ENCODE peak calls at places on chromosomes 6 and 20, in eight cellular contexts. I is GM13977, U is AG04449, Y is choroid plexus epithelial cell, N is mucosa of descending colon, B is fibroblast of mammary gland, S is lung, C is AG09309. F is an unnamed sample.

GRCh38 chr6:112296122-112296521 is 41.8 kb upstream of the LAMA4 start:
- DNase-seq in Y (peak), U (no peak), N (no peak), S (no peak), C (no peak), I (no peak), B (peak), F (no peak)

GRCh38 chr6:34684919-34685318 is 11.6 kb downstream of the ILRUN start:
- DNase-seq in I (no peak), C (no peak), U (no peak), N (no peak), B (no peak), Y (no peak), S (no peak), F (no peak)

GRCh38 chr6:34992353-34992752 is 103.3 kb downstream of the ANKS1A start:
- DNase-seq in U (no peak), Y (no peak), N (no peak), B (no peak), S (no peak), C (no peak), I (no peak), F (no peak)

GRCh38 chr6:156557269-156557885 is 219.8 kb upstream of the ARID1B start:
- DNase-seq in S (no peak), U (no peak), Y (peak), I (peak), C (no peak), N (peak), B (no peak), F (no peak)

GRCh38 chr6:29708432-29709177 is 14.6 kb upstream of the HLA-F start:
- DNase-seq in I (no peak), C (no peak), B (no peak), N (peak), S (no peak), Y (no peak), U (no peak), F (no peak)

GRCh38 chr6:89944826-89945407 is 50.6 kb downstream of the GJA10 start:
- DNase-seq in C (no peak), U (no peak), N (no peak), I (no peak), B (peak), S (no peak), Y (peak), F (no peak)

GRCh38 chr6:151075527-151075926 is 164.2 kb upstream of the AKAP12 start:
- DNase-seq in Y (peak), I (no peak), B (peak), N (no peak), C (no peak), U (no peak), S (no peak), F (peak)

GRCh38 chr6:14274552-14275492 is 157.2 kb downstream of the CD83 start:
- DNase-seq in Y (no peak), S (no peak), I (no peak), U (no peak), B (no peak), C (no peak), N (no peak), F (no peak)

GRCh38 chr6:42200035-42200434 is 5.3 kb upstream of the GUCA1B start:
- DNase-seq in C (peak), S (no peak), Y (peak), N (peak), I (no peak), B (peak), U (peak), F (no peak)

GRCh38 chr20:33812673-33813462 is 1.7 kb downstream of the CHMP4B start:
- DNase-seq in Y (peak), C (no peak), N (peak), B (peak), S (no peak), U (no peak), I (no peak), F (no peak)

GRCh38 chr20:32641464-32641863 is 32.3 kb downstream of the C20orf203 start:
- DNase-seq in I (no peak), C (no peak), B (no peak), U (no peak), Y (no peak), N (no peak), S (no peak), F (no peak)

GRCh38 chr6:10429638-10430427 is 15.0 kb upstream of the TFAP2A start:
- DNase-seq in U (no peak), N (peak), C (no peak), Y (peak), I (peak), B (peak), S (no peak), F (no peak)

GRCh38 chr6:130467146-130467545 is 101.3 kb downstream of the TMEM200A start:
- DNase-seq in S (no peak), N (no peak), C (no peak), B (no peak), Y (no peak), U (no peak), I (no peak), F (no peak)

GRCh38 chr6:113908801-113909200 is 51.7 kb downstream of the MARCKS start:
- DNase-seq in B (no peak), Y (peak), U (no peak), S (no peak), N (no peak), C (no peak), I (no peak), F (no peak)

GRCh38 chr6:166542580-166542912 is 43.9 kb downstream of the RAMACL start:
- DNase-seq in S (peak), I (no peak), Y (no peak), B (no peak), U (no peak), C (no peak), N (peak), F (no peak)

GRCh38 chr6:29968130-29968529 is 25.8 kb downstream of the HLA-A start:
- DNase-seq in I (no peak), S (no peak), C (no peak), N (no peak), U (no peak), B (peak), Y (peak), F (peak)

GRCh38 chr20:59082077-59082740 is 39.6 kb upstream of the PRELID3B start:
- DNase-seq in C (no peak), U (peak), B (peak), S (no peak), I (no peak), N (peak), Y (peak), F (peak)

GRCh38 chr6:113936093-113936934 is 34.6 kb downstream of the HDAC2 start:
- DNase-seq in S (no peak), C (peak), I (peak), B (peak), U (peak), Y (peak), N (peak), F (no peak)

GRCh38 chr20:32203556-32204484 is 3.7 kb downstream of the PLAGL2 start:
- DNase-seq in U (no peak), S (no peak), Y (peak), I (peak), N (peak), B (peak), C (no peak), F (no peak)

GRCh38 chr6:134666174-134666573 is 283.7 kb downstream of the ALDH8A1 start:
- DNase-seq in N (no peak), B (no peak), I (no peak), S (no peak), U (no peak), Y (no peak), C (no peak), F (no peak)

GRCh38 chr20:1894951-1895673 is at the start of gene SIRPA:
- DNase-seq in U (no peak), C (no peak), Y (peak), N (peak), B (peak), S (peak), I (peak), F (peak)

GRCh38 chr6:12137480-12137879 is 125.4 kb downstream of the HIVEP1 start:
- DNase-seq in Y (peak), C (peak), N (peak), U (peak), B (peak), S (peak), I (no peak), F (no peak)

GRCh38 chr6:114058435-114058834 is 87.5 kb upstream of the HDAC2 start:
- DNase-seq in C (no peak), U (no peak), Y (no peak), I (no peak), S (no peak), N (no peak), B (no peak), F (no peak)

GRCh38 chr6:142886431-142887170 is 58.4 kb downstream of the HIVEP2 start:
- DNase-seq in I (no peak), S (no peak), B (peak), N (peak), U (no peak), C (no peak), Y (peak), F (peak)

GRCh38 chr6:71496018-71496800 is 207.6 kb downstream of the OGFRL1 start:
- DNase-seq in S (no peak), B (no peak), N (peak), C (no peak), Y (peak), I (peak), U (no peak), F (no peak)

GRCh38 chr20:46974669-46975434 is 80.2 kb downstream of the EYA2 start:
- DNase-seq in U (no peak), B (no peak), S (no peak), Y (no peak), I (no peak), C (no peak), N (no peak), F (no peak)

GRCh38 chr6:155260686-155261085 is 3.1 kb upstream of the CLDN20 start:
- DNase-seq in C (no peak), Y (no peak), S (no peak), U (no peak), B (no peak), N (no peak), I (no peak), F (no peak)

GRCh38 chr6:123118811-123119210 is 122.8 kb downstream of the CLVS2 start:
- DNase-seq in I (no peak), Y (no peak), S (no peak), N (no peak), U (no peak), C (no peak), B (no peak), F (no peak)

GRCh38 chr6:138499303-138499991 is at the start of gene NHSL1:
- DNase-seq in C (no peak), B (no peak), N (peak), S (no peak), U (no peak), I (peak), Y (no peak), F (no peak)

GRCh38 chr6:169337881-169338445 is 84.3 kb upstream of the THBS2 start:
- DNase-seq in Y (no peak), C (no peak), I (no peak), U (no peak), N (no peak), B (peak), S (no peak), F (no peak)

GRCh38 chr20:44020406-44021148 is 105.9 kb downstream of the TOX2 start:
- DNase-seq in B (no peak), N (no peak), C (no peak), Y (peak), U (no peak), S (no peak), I (no peak), F (no peak)

GRCh38 chr6:20092071-20092566 is 120.2 kb downstream of the MBOAT1 start:
- DNase-seq in I (no peak), B (peak), U (peak), S (no peak), Y (peak), N (peak), C (peak), F (no peak)

GRCh38 chr20:44392776-44393607 is 37.5 kb downstream of the HNF4A start:
- DNase-seq in B (no peak), I (no peak), C (no peak), Y (no peak), S (no peak), N (peak), U (no peak), F (no peak)

GRCh38 chr6:85482206-85483040 is 32.5 kb downstream of the NT5E start:
- DNase-seq in S (no peak), N (no peak), B (peak), I (no peak), C (no peak), Y (no peak), U (no peak), F (no peak)

GRCh38 chr6:142786476-142786875 is 158.5 kb downstream of the HIVEP2 start:
- DNase-seq in I (no peak), Y (no peak), U (no peak), B (peak), N (no peak), C (no peak), S (no peak), F (no peak)

GRCh38 chr20:60137657-60138245 is 179.5 kb downstream of the CDH26 start:
- DNase-seq in I (no peak), U (no peak), S (no peak), N (peak), C (no peak), B (peak), Y (peak), F (no peak)

GRCh38 chr6:6003334-6004146 is 3.2 kb downstream of the NRN1 start:
- DNase-seq in B (peak), I (peak), U (no peak), N (no peak), S (no peak), Y (no peak), C (no peak), F (no peak)

GRCh38 chr20:36435799-36436541 is 105.3 kb upstream of the MYL9 start:
- DNase-seq in I (peak), N (peak), U (no peak), S (peak), B (peak), C (no peak), Y (peak), F (no peak)

DNA sequence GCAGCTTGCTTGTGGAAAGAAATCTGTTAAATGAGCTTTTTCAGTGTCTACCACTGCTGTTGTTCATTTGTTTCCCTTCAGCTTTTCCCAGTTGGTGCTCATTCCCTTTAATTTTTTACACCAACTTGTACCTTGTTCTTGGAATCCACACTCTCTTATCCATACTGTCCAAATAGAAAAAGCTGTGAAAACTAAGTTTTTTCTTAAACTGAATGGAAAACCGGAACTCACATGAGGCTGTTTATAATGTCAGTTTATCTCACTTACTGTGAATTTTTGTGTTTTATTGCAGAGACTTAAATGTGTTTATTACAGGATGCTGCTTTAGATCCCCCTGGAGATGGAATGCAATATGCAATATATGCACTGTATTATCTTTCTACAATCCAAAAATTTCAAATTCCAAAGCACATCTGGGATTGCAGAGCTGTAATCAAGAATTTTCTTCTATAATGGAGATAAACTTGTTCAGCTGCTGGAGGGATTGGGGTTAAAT is 66.5 kb downstream of the MKKS start:
- DNase-seq in I (no peak), Y (no peak), N (no peak), C (no peak), S (no peak), B (no peak), U (no peak), F (no peak)
- TF ChIP-seq CTCF in I (no peak), Y (no peak), N (no peak), C (no peak), S (no peak), B (no peak), U (no peak), F (no peak)

GRCh38 chr6:91029211-91029610 is 442.3 kb upstream of the MAP3K7 start:
- DNase-seq in U (no peak), B (no peak), I (no peak), S (no peak), Y (no peak), N (no peak), C (no peak), F (no peak)

GRCh38 chr6:91031581-91031980 is 444.7 kb upstream of the MAP3K7 start:
- DNase-seq in B (no peak), S (no peak), C (no peak), I (no peak), N (no peak), U (no peak), Y (no peak), F (no peak)

DNA sequence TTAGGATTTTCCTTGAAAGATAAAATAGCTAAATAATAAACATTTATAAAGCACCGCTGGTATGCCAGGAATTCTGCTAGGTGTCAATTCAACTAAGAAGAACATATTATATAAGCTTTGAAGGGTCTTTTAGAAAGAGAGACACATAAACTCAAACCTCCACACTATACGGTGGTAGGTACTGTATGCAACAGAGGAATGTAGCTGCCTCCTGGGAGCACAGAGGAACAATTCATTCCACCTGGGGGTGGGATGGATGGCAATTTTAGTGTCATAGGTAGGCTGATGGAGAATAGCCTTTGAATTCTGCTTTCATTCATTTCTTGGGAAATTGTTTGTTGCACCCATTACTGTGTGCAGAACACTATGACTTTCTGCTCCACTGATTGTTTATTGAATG is 447.1 kb upstream of the MAP3K7 start:
- DNase-seq in S (no peak), N (no peak), U (no peak), Y (no peak), I (no peak), C (no peak), B (no peak), F (no peak)
- TF ChIP-seq CTCF in S (no peak), N (no peak), U (no peak), Y (no peak), I (no peak), C (no peak), B (no peak), F (no peak)

DNA sequence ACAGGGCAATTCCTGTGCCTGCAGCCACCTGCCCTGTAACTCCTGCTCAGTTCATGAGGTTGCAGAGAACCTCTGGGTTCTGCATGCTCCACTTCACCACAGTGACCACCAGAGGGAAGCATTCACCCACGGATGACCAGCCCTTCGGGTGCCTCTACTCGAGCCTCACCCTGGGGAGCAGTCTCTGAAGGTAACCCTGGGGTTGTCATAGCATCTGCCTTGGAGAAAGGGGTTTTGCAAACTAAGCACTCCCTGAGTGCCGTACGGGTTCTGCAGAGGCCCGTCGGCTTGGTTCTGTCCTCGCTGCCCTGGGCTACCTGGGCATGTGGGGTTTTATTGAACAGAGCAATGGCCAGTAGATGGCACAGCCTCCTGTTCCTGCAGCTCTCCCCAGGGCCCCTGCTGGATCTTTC is 10.2 kb upstream of the CST5 start:
- DNase-seq in U (no peak), S (peak), I (peak), Y (peak), N (peak), B (peak), C (peak), F (no peak)
- TF ChIP-seq CTCF in U (peak), S (peak), I (peak), Y (peak), N (peak), B (peak), C (peak), F (peak)

DNA sequence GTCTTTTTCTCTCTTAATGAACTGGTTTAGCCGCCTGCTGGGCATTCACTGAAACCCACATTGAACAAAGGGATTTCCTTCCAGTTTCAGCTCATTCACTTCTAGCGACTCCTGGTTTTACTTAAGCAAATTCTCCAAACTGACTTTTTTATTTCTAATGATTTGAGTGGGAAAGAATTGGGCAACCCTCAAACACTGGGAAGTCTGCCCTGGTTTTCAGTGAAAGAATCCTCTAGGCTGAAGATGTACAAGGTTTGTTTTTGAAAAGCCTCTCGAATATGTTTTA is 45.5 kb downstream of the PLAGL1 start:
- DNase-seq in Y (peak), N (no peak), B (peak), S (no peak), I (no peak), C (peak), U (peak), F (no peak)
- TF ChIP-seq CTCF in Y (peak), N (no peak), B (peak), S (no peak), I (no peak), C (peak), U (peak), F (peak)

GRCh38 chr6:86858970-86859369 is 78.4 kb upstream of the HTR1E start:
- DNase-seq in Y (no peak), C (no peak), S (no peak), U (no peak), I (no peak), B (no peak), N (no peak), F (no peak)

GRCh38 chr6:86856937-86857563 is 80.3 kb upstream of the HTR1E start:
- DNase-seq in S (no peak), N (peak), U (no peak), Y (peak), C (peak), B (peak), I (peak), F (peak)

DNA sequence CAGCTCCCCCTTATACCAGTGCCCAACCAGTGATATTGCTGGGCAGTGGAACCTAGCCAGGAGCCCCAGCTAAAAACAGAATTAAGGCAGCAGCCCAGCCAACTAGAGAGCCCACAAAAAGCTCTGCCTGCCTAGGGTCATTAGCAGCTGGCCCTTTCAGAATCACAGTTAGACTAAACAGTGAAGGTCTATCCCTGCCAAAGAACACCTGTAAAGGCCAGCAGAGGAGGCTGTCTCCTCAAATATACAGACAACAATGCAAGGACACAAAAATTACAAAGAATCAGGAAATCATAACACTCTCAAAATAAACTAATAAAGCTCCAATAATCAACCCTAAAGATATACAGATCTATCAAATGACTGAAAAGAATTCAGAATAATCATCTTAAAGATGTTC is 77.8 kb upstream of the HTR1E start:
- DNase-seq in Y (no peak), C (no peak), B (no peak), I (no peak), N (no peak), S (no peak), U (no peak), F (no peak)
- TF ChIP-seq CTCF in Y (no peak), C (no peak), B (no peak), I (peak), N (no peak), S (no peak), U (no peak), F (peak)

GRCh38 chr6:32195652-32195901 is 3.1 kb upstream of the GPSM3 start:
- DNase-seq in B (peak), N (peak), C (peak), U (peak), Y (peak), S (peak), I (no peak), F (peak)
- TF ChIP-seq CTCF in B (peak), N (peak), C (peak), U (peak), Y (peak), S (peak), I (peak), F (peak)

DNA sequence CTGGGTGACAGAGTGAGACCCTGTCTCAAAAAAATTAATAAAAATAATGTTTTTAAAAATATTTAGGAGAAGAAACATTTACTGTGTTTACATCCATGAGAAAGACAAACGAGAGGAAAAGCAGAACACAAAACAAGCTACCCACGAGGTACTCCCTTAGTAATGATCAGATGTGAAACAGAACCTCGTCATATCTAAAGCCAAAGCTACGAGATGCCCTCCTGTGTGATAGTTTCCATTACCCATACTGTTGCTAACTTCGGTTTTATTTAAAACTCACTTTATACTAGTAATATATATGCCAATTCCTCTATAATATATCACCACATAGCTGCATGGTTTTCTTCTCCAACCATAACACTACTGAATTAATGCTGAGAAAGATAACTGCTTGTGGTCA is 21.1 kb downstream of the SUMO4 start:
- DNase-seq in I (no peak), N (no peak), Y (no peak), C (no peak), B (no peak), S (no peak), U (no peak), F (no peak)
- TF ChIP-seq CTCF in I (no peak), N (no peak), Y (no peak), C (no peak), B (no peak), S (no peak), U (no peak), F (no peak)